ENCODE peak calls at places on chromosomes 11 and 22, in ten cellular contexts. T, W, G, C, I, X, A, U, V and R are unnamed samples. For H3K4me1, the result is how much of the 10 kb centered on the place peaks cover.

GRCh38 chr11:26806209-26806608 is 84.3 kb upstream of the SLC5A12 start:
- DNase-seq in T (peak), W (no peak), G (no peak), C (no peak), I (no peak), X (no peak), A (peak), U (no peak), V (no peak), R (no peak)

GRCh38 chr11:69280994-69281393 is 13.0 kb upstream of the MYEOV start:
- DNase-seq in T (peak), W (no peak), G (no peak), C (no peak), I (no peak), X (no peak), A (peak), U (peak), V (peak), R (peak)

GRCh38 chr11:106276859-106277436 is 199.5 kb downstream of the AASDHPPT start:
- DNase-seq in T (peak), W (peak), G (no peak), C (no peak), I (no peak), X (no peak), A (peak), U (no peak), V (peak), R (no peak)

GRCh38 chr11:77179048-77179447 is 51.0 kb downstream of the MYO7A start:
- DNase-seq in T (no peak), W (no peak), G (no peak), C (no peak), I (no peak), X (no peak), A (no peak), U (no peak), V (no peak), R (no peak)

GRCh38 chr11:27699926-27700350 is 317 bp downstream of the BDNF start:
- DNase-seq in T (no peak), W (no peak), G (no peak), C (no peak), I (no peak), X (no peak), A (no peak), U (no peak), V (no peak), R (no peak)

GRCh38 chr11:93537767-93538261 is 5.4 kb downstream of the SMCO4 start:
- DNase-seq in T (peak), W (no peak), G (no peak), C (no peak), I (no peak), X (peak), A (peak), U (peak), V (peak), R (peak)

GRCh38 chr11:74683279-74683871 is 47.9 kb downstream of the CHRDL2 start:
- DNase-seq in T (no peak), W (peak), G (peak), C (no peak), I (no peak), X (peak), A (peak), U (no peak), V (no peak), R (no peak)

GRCh38 chr11:131859811-131860210 is 489.4 kb downstream of the NTM start:
- DNase-seq in T (peak), W (no peak), G (no peak), C (no peak), I (no peak), X (no peak), A (peak), U (no peak), V (no peak), R (no peak)

GRCh38 chr22:47623056-47623739 is 860.7 kb downstream of the TBC1D22A start:
- DNase-seq in T (no peak), W (no peak), G (no peak), C (no peak), I (no peak), X (no peak), A (no peak), U (no peak), V (no peak), R (no peak)

GRCh38 chr22:48942698-48943566 is 884.7 kb downstream of the BRD1 start:
- DNase-seq in T (no peak), W (no peak), G (no peak), C (no peak), I (no peak), X (peak), A (no peak), U (no peak), V (no peak), R (no peak)

DNA sequence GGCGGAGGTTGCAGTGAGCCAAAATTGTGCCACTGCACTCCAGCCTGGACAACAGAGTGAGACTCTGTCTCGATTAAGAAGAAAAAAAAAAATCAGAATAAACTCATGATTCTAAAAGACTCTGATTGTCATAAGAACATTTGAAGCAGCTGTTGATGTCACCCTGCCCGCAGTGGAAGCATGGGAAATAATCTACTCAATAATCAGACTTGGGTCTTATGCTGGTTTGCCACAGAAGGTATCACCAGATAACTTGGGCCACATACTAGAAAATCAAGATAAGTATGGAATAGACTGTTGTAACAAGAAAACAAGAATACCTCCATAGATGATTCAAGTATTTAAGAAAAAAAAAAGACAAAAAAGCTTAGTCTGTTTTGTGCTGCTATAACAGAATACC is 8.2 kb downstream of the CAVIN3 start:
- DNase-seq in T (no peak), W (no peak), G (no peak), C (no peak), I (no peak), X (no peak), A (no peak), U (no peak), V (no peak), R (no peak)
- H3K27ac ChIP-seq in T (no peak), W (no peak), G (no peak), C (no peak), I (no peak), X (no peak), A (no peak), U (no peak), V (no peak), R (no peak)

GRCh38 chr11:48019230-48019584 is 38.8 kb downstream of the PTPRJ start:
- DNase-seq in T (no peak), W (peak), G (no peak), C (no peak), I (no peak), X (peak), A (peak), U (no peak), V (no peak), R (no peak)

GRCh38 chr11:48017105-48017874 is 36.9 kb downstream of the PTPRJ start:
- DNase-seq in T (no peak), W (no peak), G (no peak), C (no peak), I (peak), X (no peak), A (no peak), U (no peak), V (no peak), R (no peak)

GRCh38 chr11:48020092-48020755 is 39.9 kb downstream of the PTPRJ start:
- DNase-seq in T (no peak), W (no peak), G (no peak), C (no peak), I (no peak), X (peak), A (peak), U (no peak), V (no peak), R (no peak)

GRCh38 chr11:48018561-48019229 is 38.3 kb downstream of the PTPRJ start:
- DNase-seq in T (no peak), W (peak), G (no peak), C (no peak), I (no peak), X (no peak), A (no peak), U (no peak), V (no peak), R (no peak)

DNA sequence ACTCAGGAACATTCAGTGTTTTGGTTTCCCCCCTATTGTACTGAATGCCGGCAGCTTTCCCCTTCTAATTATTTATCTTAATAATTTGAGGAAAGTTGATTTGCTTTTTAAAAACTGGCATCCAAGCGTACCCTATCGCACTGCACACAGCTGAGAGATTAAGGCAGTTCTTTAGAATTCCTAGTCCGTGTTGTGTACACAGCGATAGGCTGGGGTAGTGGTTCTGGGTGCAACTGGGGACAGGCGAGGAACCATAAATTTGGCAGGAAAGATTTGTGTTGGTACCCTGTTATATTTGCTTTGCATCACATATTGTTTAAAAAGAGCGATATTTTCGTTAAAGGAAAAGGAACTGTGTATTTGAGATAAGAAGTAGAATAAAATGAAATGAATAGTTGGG is 39.2 kb downstream of the PTPRJ start:
- DNase-seq in T (no peak), W (no peak), G (no peak), C (no peak), I (no peak), X (no peak), A (no peak), U (no peak), V (no peak), R (no peak)
- H3K4me1 ChIP-seq in T (under half), W (under half), G (under half), C (under half), I (half or more), X (under half), A (under half), U (under half), V (under half), R (under half)

GRCh38 chr11:73622920-73623593 is 23.3 kb upstream of the PLEKHB1 start:
- DNase-seq in T (no peak), W (no peak), G (no peak), C (no peak), I (no peak), X (no peak), A (peak), U (no peak), V (peak), R (no peak)
- H3K27ac ChIP-seq in T (no peak), W (no peak), G (peak), C (no peak), I (no peak), X (peak), A (no peak), U (no peak), V (no peak), R (no peak)

DNA sequence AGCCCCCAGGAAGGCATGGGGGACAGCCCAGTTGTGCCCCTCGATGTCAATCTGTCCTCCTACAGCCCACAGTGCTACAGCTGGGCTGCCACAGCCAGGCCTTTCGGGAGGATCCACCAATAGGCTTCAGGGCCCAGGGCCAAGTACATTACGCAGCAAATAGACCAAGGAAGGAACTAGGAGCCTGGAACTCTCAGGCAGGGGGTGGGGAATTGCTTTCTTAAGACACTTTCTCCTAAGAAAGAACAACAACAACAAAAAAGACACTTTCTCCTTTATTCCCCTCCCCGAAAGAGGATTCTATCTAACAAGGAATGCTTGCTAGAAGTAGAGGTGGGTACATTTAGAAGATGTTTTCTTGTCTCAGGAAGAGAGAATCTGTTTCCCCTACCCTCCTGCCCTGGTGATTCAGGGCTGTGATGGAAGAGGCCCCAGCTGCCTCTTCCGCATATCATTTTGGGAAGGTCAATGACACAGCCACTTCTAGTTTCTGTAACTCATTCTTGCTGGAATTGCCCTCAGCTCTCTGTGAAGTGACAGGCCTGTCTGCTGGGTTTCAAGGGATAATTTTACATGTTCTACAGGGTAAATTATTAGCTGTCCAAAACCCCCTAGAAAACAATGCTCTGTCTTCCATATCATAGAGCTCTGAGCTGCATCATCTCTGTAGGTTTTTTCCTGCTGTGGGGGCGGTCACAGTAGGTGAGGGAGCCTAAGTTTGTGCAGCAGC is 6.0 kb upstream of the MALAT1 start:
- DNase-seq in T (peak), W (no peak), G (peak), C (no peak), I (no peak), X (peak), A (peak), U (peak), V (no peak), R (peak)
- H3K4me1 ChIP-seq in T (half or more), W (half or more), G (half or more), C (half or more), I (under half), X (half or more), A (half or more), U (half or more), V (half or more), R (half or more)

DNA sequence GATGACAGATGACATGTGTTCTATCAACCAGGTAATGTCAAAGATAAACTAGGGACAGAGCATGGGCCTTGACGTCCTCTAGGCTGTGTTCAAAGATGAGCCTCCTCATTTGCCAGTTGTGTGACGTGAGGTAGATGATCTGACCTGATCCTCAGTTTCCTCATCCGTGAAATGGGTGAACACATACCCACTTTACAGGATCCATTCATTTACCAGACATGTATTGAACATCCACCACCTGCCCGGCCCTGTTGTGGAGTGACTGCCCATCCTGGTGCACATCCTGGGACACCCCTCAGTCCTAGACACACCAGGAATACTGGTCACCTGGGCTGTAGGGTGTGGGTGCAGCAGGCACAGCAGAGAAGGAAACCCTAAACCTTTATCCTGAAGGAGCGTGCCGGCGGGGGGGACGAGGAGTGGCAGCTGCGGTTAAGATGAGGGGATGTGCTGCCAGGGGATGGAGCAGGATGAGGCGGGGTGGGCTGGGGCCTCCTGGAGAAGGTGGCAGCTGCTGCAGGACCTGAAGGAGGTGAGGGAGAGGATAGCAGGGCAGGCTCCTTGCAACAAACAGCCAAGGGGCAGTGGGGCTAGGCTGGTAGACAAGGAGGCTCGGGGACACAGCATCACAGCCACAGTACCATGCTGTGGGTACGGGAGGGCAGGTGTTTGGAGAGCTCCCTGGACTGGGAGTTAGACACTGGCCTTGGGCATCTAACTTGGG is 8.4 kb downstream of the CLDN5 start:
- DNase-seq in T (no peak), W (no peak), G (no peak), C (no peak), I (no peak), X (no peak), A (no peak), U (no peak), V (no peak), R (no peak)
- H3K27ac ChIP-seq in T (no peak), W (no peak), G (no peak), C (no peak), I (no peak), X (no peak), A (no peak), U (no peak), V (no peak), R (no peak)

DNA sequence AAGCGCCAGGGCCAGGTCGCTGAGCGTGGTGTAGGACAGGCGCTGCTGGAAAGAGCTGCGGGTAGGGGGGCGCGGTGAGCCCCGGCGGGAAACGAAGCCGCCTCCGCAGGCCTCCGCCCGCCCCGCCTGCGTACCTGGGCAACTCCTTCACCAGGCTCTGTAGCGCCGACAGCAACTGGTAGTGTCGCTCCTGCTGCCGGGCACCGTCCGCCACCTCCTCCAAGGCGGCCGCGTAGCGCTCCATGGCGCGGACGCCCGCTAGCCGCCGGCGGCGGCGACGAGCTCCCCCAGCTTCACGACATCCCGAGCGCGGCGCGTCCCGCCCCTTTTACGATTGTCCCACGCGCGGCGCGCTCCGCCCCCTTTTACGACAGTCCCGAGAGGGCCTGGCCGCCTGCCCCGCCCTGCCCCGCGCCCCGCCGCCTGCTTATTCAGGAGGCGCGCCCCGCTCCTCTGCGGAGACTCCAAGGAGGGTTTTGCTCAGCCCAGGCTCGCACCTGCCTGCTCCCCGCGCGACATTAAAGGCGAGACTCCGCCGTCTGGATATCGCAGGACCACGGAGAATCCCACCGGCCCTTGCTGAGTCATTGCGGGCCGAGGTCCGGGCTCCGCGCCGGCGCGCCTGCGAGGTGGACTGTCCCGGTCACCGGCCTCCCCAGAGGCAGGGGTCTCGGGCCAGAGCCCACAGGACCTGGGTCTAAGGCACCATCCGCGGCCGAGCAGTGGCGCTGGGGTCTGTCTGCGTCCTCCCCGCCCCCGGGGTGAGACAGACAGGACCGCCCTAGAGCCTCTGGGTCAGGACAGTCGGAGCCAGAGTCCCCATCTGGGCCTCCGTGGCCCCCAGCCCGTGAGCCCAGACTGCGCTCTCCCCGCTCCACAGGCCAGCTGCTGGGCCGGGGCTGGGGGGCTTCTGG is at the start of gene DGCR6L:
- DNase-seq in T (peak), W (peak), G (peak), C (peak), I (peak), X (peak), A (peak), U (peak), V (peak), R (peak)
- H3K4me1 ChIP-seq in T (under half), W (under half), G (half or more), C (half or more), I (under half), X (under half), A (under half), U (under half), V (under half), R (under half)